ENCODE peak calls at places on chromosome 6, in five cellular contexts. P is AG09309, G is epithelial cell of proximal tubule, Q is IMR-90, T is Peyer's patch. D is an unnamed sample.

GRCh38 chr6:19354181-19354580 is 483.0 kb upstream of the ID4 start:
- DNase-seq in Q (no peak), T (no peak), P (no peak), G (no peak), D (no peak)

GRCh38 chr6:49325901-49326300 is 137.2 kb downstream of the MMUT start:
- DNase-seq in Q (no peak), P (no peak), G (no peak), T (no peak), D (no peak)

GRCh38 chr6:166297606-166298005 is 10.6 kb downstream of the PRR18 start:
- DNase-seq in T (no peak), G (no peak), P (no peak), Q (no peak), D (no peak)

GRCh38 chr6:149128489-149129145 is 188.9 kb upstream of the TAB2 start:
- DNase-seq in G (no peak), P (no peak), T (no peak), Q (no peak), D (no peak)

GRCh38 chr6:21987501-21987957 is 309.3 kb downstream of the PRL start:
- DNase-seq in Q (peak), P (peak), T (peak), G (peak), D (peak)

GRCh38 chr6:100506651-100507050 is 41.9 kb upstream of the SIM1 start:
- DNase-seq in G (no peak), Q (peak), P (no peak), T (no peak), D (no peak)

GRCh38 chr6:9138856-9139426 is 703.6 kb upstream of the SLC35B3 start:
- DNase-seq in P (no peak), Q (peak), T (no peak), G (no peak), D (no peak)

GRCh38 chr6:6588064-6588923 is at the start of gene LY86:
- DNase-seq in T (no peak), G (no peak), Q (no peak), P (no peak), D (peak)

GRCh38 chr6:68196645-68197044 is 438.4 kb upstream of the ADGRB3 start:
- DNase-seq in G (no peak), T (no peak), P (no peak), Q (no peak), D (peak)

GRCh38 chr6:138206862-138207261 is 11.4 kb downstream of the PBOV1 start:
- DNase-seq in P (no peak), T (no peak), G (no peak), Q (no peak), D (no peak)

GRCh38 chr6:128482642-128483041 is 37.8 kb downstream of the PTPRK start:
- DNase-seq in T (no peak), Q (no peak), G (no peak), P (no peak), D (no peak)

GRCh38 chr6:106005013-106005412 is 81.1 kb upstream of the PRDM1 start:
- DNase-seq in Q (peak), P (no peak), G (no peak), T (no peak), D (no peak)

DNA sequence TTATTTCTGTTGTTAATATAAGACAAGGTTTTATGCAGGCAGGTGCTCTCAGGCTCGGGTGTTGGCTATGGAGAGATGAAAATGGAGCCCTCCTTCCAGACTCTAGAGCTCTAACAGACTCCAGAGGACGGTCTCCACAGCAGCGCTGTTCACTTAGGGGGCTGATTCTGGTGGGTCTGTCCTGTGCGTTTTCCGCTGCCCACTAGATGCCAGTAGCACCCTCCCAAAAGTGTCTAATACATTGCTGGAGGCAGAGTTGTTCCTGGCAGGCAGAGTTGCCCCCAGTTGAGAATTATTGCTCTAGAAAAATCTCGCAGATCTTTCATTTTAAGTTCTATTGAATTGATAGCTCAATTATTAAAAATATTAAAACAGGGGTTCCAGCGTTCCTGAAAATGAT is 109.9 kb downstream of the MAP3K4 start:
- DNase-seq in G (no peak), T (no peak), P (no peak), Q (peak), D (no peak)
- TF ChIP-seq CTCF in G (peak), T (no peak), P (peak), Q (peak), D (no peak)

DNA sequence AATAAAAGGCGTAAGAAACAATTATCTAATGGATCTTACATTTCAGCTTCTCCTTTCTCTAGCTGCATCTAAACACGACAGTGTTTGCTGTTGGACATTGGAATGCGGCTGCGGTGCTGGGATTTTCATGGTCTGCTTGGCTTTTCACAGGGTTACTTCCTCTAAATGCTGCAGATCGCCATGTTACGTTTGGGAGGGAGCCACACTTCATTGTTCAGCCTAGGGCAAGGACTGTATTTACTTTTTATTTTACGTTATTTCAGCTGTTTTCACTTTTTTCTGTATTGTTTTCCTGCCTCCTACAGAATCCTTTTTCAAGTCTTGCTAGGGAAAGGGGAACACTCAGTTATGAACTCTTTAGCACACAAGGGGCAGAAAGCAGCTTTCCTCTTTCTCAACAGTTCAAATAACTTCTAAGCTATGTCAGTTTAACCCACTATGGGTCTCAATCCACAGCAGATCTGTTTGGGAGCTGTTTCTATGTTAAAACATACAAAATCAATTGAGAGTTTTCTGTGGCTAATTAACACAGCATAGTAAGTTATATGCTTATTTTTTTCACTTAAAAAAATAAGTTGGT is 97.8 kb upstream of the MTHFD1L start:
- DNase-seq in G (peak), P (no peak), T (no peak), Q (no peak), D (no peak)
- H3K4me3 ChIP-seq in G (no peak), P (no peak), T (no peak), Q (no peak), D (no peak)

GRCh38 chr6:144215932-144216667 is 65.8 kb downstream of the STX11 start:
- DNase-seq in G (peak), T (peak), P (peak), Q (peak), D (peak)

GRCh38 chr6:144214622-144215401 is 64.5 kb downstream of the STX11 start:
- DNase-seq in G (no peak), T (no peak), P (no peak), Q (no peak), D (no peak)

GRCh38 chr6:144215402-144215931 is 65.2 kb downstream of the STX11 start:
- DNase-seq in P (no peak), G (no peak), Q (no peak), T (peak), D (peak)

GRCh38 chr6:144213293-144213692 is 63.0 kb downstream of the STX11 start:
- DNase-seq in P (no peak), T (no peak), Q (no peak), G (no peak), D (no peak)

DNA sequence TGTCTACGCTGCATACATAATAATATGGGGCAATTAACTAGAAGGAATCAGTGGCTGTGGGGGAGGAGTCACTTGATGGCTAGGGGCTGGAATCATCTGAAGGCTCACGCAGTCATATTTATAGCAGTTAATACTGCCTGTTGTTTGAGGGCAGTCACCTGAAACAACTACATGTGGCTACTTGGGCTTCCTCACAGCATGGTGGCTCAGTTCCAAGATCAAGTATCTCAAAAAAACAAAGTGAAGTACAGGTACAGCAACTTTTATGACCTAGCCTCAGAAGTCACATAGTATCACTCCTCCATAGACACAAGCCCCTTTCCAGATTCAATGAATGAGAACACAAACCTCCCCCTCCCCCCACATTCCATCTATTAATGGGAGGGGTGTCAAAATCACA is 63.7 kb downstream of the STX11 start:
- DNase-seq in T (no peak), P (no peak), Q (no peak), G (no peak), D (no peak)
- TF ChIP-seq CTCF in T (no peak), P (no peak), Q (no peak), G (no peak), D (no peak)

GRCh38 chr6:117829594-117830319 is 77.3 kb upstream of the SLC35F1 start:
- DNase-seq in Q (peak), G (no peak), T (no peak), P (no peak), D (no peak)
- H3K4me3 ChIP-seq in Q (peak), G (peak), T (no peak), P (peak), D (no peak)

GRCh38 chr6:41092421-41093140 is 19.8 kb downstream of the NFYA start:
- DNase-seq in G (no peak), T (no peak), Q (peak), P (no peak), D (no peak)
- TF ChIP-seq CTCF in G (peak), T (peak), Q (peak), P (peak), D (peak)